ENCODE peak calls at places on chromosomes 11 and 22, in six cellular contexts. X is uterus, I is stomach, N is heart left ventricle, T is A549, Q is spleen. F is an unnamed sample.
A peak's percentile ranks its signal among the peaks of the same experiment; 100 is the strongest.

GRCh38 chr22:31329453-31330215 is 16.5 kb downstream of the PATZ1 start:
- DNase-seq in X (no peak), N (no peak), I (no peak), T (no peak), Q (no peak), F (no peak)

GRCh38 chr11:113387605-113388211 is at the start of gene ANKK1:
- DNase-seq in Q (peak; percentile 64), X (no peak), T (no peak), I (no peak), N (no peak), F (peak; percentile 72)

GRCh38 chr11:84355911-84356310 is 1069.7 kb upstream of the CCDC90B start:
- DNase-seq in T (no peak), I (no peak), X (no peak), Q (no peak), N (no peak), F (no peak)

GRCh38 chr22:48310740-48311139 is 1516.9 kb downstream of the BRD1 start:
- DNase-seq in Q (no peak), N (no peak), T (no peak), X (no peak), I (no peak), F (no peak)

GRCh38 chr11:106234794-106235193 is 157.3 kb downstream of the AASDHPPT start:
- DNase-seq in T (no peak), N (no peak), Q (no peak), I (no peak), X (no peak), F (no peak)

GRCh38 chr11:78795862-78796261 is 221.2 kb upstream of the NARS2 start:
- DNase-seq in N (no peak), X (no peak), T (no peak), I (no peak), Q (no peak), F (no peak)

GRCh38 chr22:44393066-44393465 is 80.3 kb upstream of the SHISAL1 start:
- DNase-seq in T (no peak), I (no peak), Q (peak; percentile 43), N (peak; percentile 8), X (no peak), F (peak; percentile 36)

GRCh38 chr11:6926208-6927029 is at the start of gene ZNF215:
- DNase-seq in N (peak; percentile 64), T (peak; percentile 33), X (peak; percentile 67), Q (peak; percentile 86), I (peak; percentile 56), F (peak; percentile 78)

GRCh38 chr11:16393335-16393734 is 37.0 kb upstream of the SOX6 start:
- DNase-seq in I (no peak), T (no peak), N (no peak), Q (no peak), X (no peak), F (no peak)

GRCh38 chr11:75306529-75306928 is 44.9 kb downstream of the ARRB1 start:
- DNase-seq in X (no peak), T (no peak), N (no peak), Q (no peak), I (no peak), F (no peak)

GRCh38 chr11:75593337-75593915 is 31.4 kb downstream of the SERPINH1 start:
- DNase-seq in T (no peak), Q (no peak), N (no peak), I (no peak), X (no peak), F (no peak)

GRCh38 chr11:131688056-131688693 is 317.8 kb downstream of the NTM start:
- DNase-seq in Q (no peak), X (peak; percentile 38), I (peak; percentile 37), N (peak; percentile 55), T (peak; percentile 59), F (no peak)

GRCh38 chr11:80007616-80008015 is 566.8 kb upstream of the TENM4 start:
- DNase-seq in I (no peak), T (no peak), Q (no peak), X (no peak), N (no peak), F (no peak)

GRCh38 chr11:20964985-20965384 is 295.6 kb downstream of the NELL1 start:
- DNase-seq in Q (no peak), I (no peak), N (no peak), X (no peak), T (no peak), F (no peak)

GRCh38 chr11:67270256-67271211 is 4.3 kb downstream of the GRK2 start:
- DNase-seq in T (no peak), X (peak; percentile 34), Q (peak; percentile 85), N (peak; percentile 85), I (no peak), F (no peak)
- H3K4me1 ChIP-seq in T (peaks cover 21% of the 10 kb centered on the region), X (peaks cover 44% of the 10 kb centered on the region), Q (peaks cover 91% of the 10 kb centered on the region), N (peaks cover 90% of the 10 kb centered on the region), I (peaks cover 81% of the 10 kb centered on the region), F (peaks cover 93% of the 10 kb centered on the region)

GRCh38 chr11:123251656-123252344 is 56.8 kb upstream of the CLMP start:
- DNase-seq in I (no peak), N (peak; percentile 59), T (no peak), X (peak; percentile 63), Q (no peak), F (no peak)
- H3K27ac ChIP-seq in I (no peak overlapping the region), N (no peak overlapping the region), T (peak overlapping the region; percentile 48), X (no peak overlapping the region), Q (peak overlapping the region; percentile 44), F (no peak overlapping the region)

GRCh38 chr11:116193321-116194114 is 579.3 kb downstream of the BUD13 start:
- DNase-seq in T (peak; percentile 15), Q (no peak), X (peak; percentile 39), N (peak; percentile 35), I (peak; percentile 67), F (no peak)
- TF ChIP-seq POLR2A in T (no peak), Q (no peak), X (no peak), N (no peak), I (no peak), F (no peak)

DNA sequence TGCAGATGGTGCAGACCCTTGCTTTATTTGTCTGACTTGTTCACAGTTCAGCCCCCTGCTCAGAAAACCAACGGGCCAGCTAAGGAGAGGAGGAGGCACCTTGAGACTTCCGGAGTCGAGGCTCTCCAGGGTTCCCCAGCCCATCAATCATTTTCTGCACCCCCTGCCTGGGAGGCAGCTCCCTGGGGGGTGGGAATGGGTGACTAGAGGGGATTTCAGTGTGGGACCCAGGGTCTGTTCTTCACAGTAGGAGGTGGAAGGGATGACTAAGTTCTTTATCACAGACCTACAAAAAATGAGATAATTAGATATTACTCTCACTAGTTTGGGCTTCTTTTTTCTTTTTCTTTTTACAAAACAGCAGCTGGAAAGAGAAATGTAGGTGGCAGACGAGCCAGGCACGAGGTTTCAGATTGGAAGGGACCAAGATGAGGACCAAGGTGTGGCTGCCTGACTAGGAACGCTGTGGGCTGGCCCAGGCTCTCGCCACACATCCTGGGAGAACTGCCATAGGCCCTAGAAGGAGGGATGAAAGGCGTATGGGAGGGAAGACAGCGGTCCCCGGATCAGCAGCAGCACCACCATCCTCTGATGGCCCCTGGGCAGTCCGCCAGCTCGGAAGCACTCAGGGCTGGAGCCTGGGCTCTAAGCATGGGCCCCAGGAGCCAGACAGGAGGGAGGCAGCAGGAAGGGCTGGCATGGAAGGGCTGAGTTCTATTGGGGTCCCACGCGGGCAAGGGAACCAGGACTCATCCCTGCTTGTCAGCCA is 14.2 kb downstream of the TXN2 start:
- DNase-seq in Q (no peak), X (no peak), I (no peak), T (no peak), N (peak; percentile 87), F (no peak)
- H3K4me1 ChIP-seq in Q (peaks cover 95% of the 10 kb centered on the region), X (peaks cover 11% of the 10 kb centered on the region), I (peaks cover 45% of the 10 kb centered on the region), T (peaks cover 80% of the 10 kb centered on the region), N (peaks cover 84% of the 10 kb centered on the region), F (peaks cover 60% of the 10 kb centered on the region)

GRCh38 chr11:119691701-119692546 is 37.1 kb downstream of the NECTIN1 start:
- DNase-seq in Q (no peak), X (no peak), N (no peak), I (no peak), T (no peak), F (no peak)
- H3K27ac ChIP-seq in Q (no peak overlapping the region), X (no peak overlapping the region), N (no peak overlapping the region), I (no peak overlapping the region), T (no peak overlapping the region), F (peak overlapping the region; percentile 91)

GRCh38 chr11:63813563-63814382 is 517 bp downstream of the SPINDOC start:
- DNase-seq in N (peak; percentile 61), Q (peak; percentile 84), I (peak; percentile 33), X (peak; percentile 52), T (peak; percentile 38), F (no peak)
- TF ChIP-seq POLR2A in N (no peak), Q (no peak), I (no peak), X (no peak), T (no peak), F (no peak)

GRCh38 chr22:42699281-42699681 is 21.4 kb downstream of the A4GALT start:
- DNase-seq in X (no peak), T (no peak), Q (no peak), I (no peak), N (peak; percentile 74), F (no peak)
- H3K4me1 ChIP-seq in X (peaks cover 21% of the 10 kb centered on the region), T (peaks cover 16% of the 10 kb centered on the region), Q (peaks cover 55% of the 10 kb centered on the region), I (peaks cover 29% of the 10 kb centered on the region), N (peaks cover 46% of the 10 kb centered on the region), F (peaks cover 54% of the 10 kb centered on the region)

DNA sequence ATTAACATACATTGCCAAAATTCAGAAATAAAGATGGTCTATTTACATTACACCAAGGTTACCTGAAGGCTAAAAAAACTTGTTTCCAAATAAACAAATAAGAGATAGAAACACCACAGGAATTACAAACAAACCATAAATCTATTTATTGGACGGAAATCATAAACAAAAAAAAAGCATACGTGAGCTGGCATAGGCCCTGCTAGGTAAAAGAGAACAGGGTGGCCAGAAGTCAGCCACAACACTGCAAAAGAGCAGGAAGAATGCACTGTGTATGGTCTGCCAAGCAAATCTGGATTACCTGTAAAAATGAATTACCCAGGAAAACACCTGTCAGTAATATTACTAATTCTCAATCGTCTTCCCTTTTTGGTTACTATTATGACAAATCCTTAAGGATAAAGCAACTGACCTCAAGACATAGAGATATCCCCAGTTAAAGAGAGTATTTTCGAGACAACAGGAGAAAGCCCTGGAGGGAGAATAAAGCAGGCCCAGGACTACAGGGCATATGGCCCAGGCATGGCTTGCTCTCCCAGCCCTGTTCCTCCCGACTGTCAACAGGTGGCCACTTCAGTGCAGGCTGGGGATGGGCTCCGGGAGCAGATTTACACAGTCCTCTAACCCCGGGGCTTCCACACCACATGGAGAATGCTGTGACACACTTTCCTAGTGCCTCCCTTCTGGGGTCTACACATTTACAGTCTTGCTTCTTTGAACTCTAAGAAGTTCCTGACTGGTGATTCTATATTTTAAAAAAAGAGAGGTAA is 18.0 kb downstream of the PPP2R1B start:
- DNase-seq in Q (no peak), X (no peak), N (no peak), T (no peak), I (no peak), F (no peak)
- H3K27ac ChIP-seq in Q (no peak overlapping the region), X (peak overlapping the region; percentile 7), N (no peak overlapping the region), T (no peak overlapping the region), I (peak overlapping the region; percentile 9), F (no peak overlapping the region)